ENCODE peak calls at places on chromosomes 4 and X, in eight cellular contexts. V is body of pancreas; B is activated CD4-positive, alpha-beta T cell treated with anti-CD3 and anti-CD28 coated beads, Interleukin-2, amount 50 U/mL, for 1 hour; Z is stimulated activated CD4-positive, alpha-beta T cell treated with anti-CD3 and anti-CD28 coated beads, TNF-alpha, amount 100 ng/mL, for 1 hour; C is T-helper 2 cell; N is renal cortical epithelial cell; E is H1; P is NB4. F is an unnamed sample.

GRCh38 chrX:22818061-22818460 is 181.7 kb upstream of the DDX53 start:
- DNase-seq in P (no peak), E (no peak), B (no peak), N (peak; percentile 0), V (no peak), Z (no peak), C (no peak), F (no peak)

GRCh38 chr4:107531927-107532326 is 188.1 kb downstream of the PAPSS1 start:
- DNase-seq in Z (no peak), C (no peak), P (no peak), V (no peak), E (no peak), B (no peak), N (no peak), F (no peak)

GRCh38 chr4:176034498-176034897 is 31.1 kb upstream of the WDR17 start:
- DNase-seq in V (no peak), P (peak; percentile 27), B (no peak), E (no peak), N (peak; percentile 64), Z (no peak), C (no peak), F (peak; percentile 61)

GRCh38 chr4:105666693-105667092 is 41.8 kb downstream of the INTS12 start:
- DNase-seq in N (peak; percentile 80), V (no peak), B (no peak), Z (no peak), E (no peak), C (no peak), P (peak; percentile 37), F (no peak)

GRCh38 chr4:81499840-81500239 is 28.1 kb upstream of the RASGEF1B start:
- DNase-seq in V (no peak), P (no peak), N (peak; percentile 52), Z (no peak), E (no peak), B (no peak), C (no peak), F (peak; percentile 58)

GRCh38 chrX:88883205-88883604 is 136.2 kb downstream of the CPXCR1 start:
- DNase-seq in E (no peak), Z (no peak), B (no peak), N (no peak), V (no peak), P (no peak), C (no peak), F (no peak)

GRCh38 chrX:48831909-48832291 is 3.5 kb downstream of the PCSK1N start:
- DNase-seq in C (no peak), P (no peak), E (peak; percentile 59), B (no peak), V (no peak), Z (no peak), N (no peak), F (no peak)

GRCh38 chrX:131752493-131753198 is 208.8 kb downstream of the OR13H1 start:
- DNase-seq in Z (no peak), B (no peak), C (no peak), V (no peak), N (no peak), P (no peak), E (no peak), F (no peak)

GRCh38 chrX:88425739-88426138 is 321.3 kb upstream of the CPXCR1 start:
- DNase-seq in Z (no peak), B (no peak), P (peak; percentile 1), C (no peak), E (no peak), N (no peak), V (no peak), F (peak; percentile 9)

GRCh38 chr4:7070729-7071511 is 3.1 kb upstream of the GRPEL1 start:
- DNase-seq in Z (peak; percentile 85), E (peak; percentile 98), C (peak; percentile 77), B (peak; percentile 89), N (peak; percentile 64), V (peak; percentile 91), P (peak; percentile 87), F (peak; percentile 74)

GRCh38 chr4:144338148-144338547 is 197.6 kb upstream of the GYPA start:
- DNase-seq in N (no peak), B (no peak), P (peak; percentile 60), C (no peak), V (no peak), Z (no peak), E (no peak), F (no peak)

GRCh38 chr4:82500830-82501229 is 61.0 kb downstream of the TMEM150C start:
- DNase-seq in C (no peak), V (no peak), B (no peak), E (no peak), P (no peak), Z (no peak), N (no peak), F (peak; percentile 15)

GRCh38 chr4:136713140-136713539 is 819.2 kb downstream of the PCDH18 start:
- DNase-seq in P (no peak), C (no peak), Z (no peak), B (no peak), E (no peak), N (peak; percentile 27), V (no peak), F (peak; percentile 34)

F was measured in putamen.